ENCODE peak calls at places on chromosomes 11 and 22, in ten cellular contexts. One of them, this sample, is unnamed. For H3K27me3, the result is how much of the 10 kb centered on the place peaks cover.

GRCh38 chr11:7994581-7995278 is 7.6 kb downstream of the EIF3F start:
- DNase-seq in brain microvascular endothelial cell: no peak
- DNase-seq in neural progenitor cell: no peak
- DNase-seq in psoas muscle: no peak
- DNase-seq in BE2C: no peak
- DNase-seq in cardiac muscle cell: no peak
- DNase-seq in astrocyte: no peak
- DNase-seq in SK-N-SH: no peak
- DNase-seq in BJ: no peak
- DNase-seq in fibroblast of lung: no peak
- DNase-seq in this sample: no peak

GRCh38 chr11:108589136-108589535 is 4.4 kb downstream of the EXPH5 start:
- DNase-seq in BJ: no peak
- DNase-seq in psoas muscle: no peak
- DNase-seq in BE2C: no peak
- DNase-seq in cardiac muscle cell: peak
- DNase-seq in brain microvascular endothelial cell: no peak
- DNase-seq in astrocyte: no peak
- DNase-seq in neural progenitor cell: no peak
- DNase-seq in SK-N-SH: peak
- DNase-seq in fibroblast of lung: no peak
- DNase-seq in this sample: no peak

GRCh38 chr22:22691716-22692701 is 47.6 kb downstream of the GGTLC2 start:
- DNase-seq in astrocyte: no peak
- DNase-seq in SK-N-SH: no peak
- DNase-seq in fibroblast of lung: no peak
- DNase-seq in psoas muscle: no peak
- DNase-seq in BE2C: no peak
- DNase-seq in brain microvascular endothelial cell: no peak
- DNase-seq in neural progenitor cell: no peak
- DNase-seq in BJ: no peak
- DNase-seq in cardiac muscle cell: no peak
- DNase-seq in this sample: no peak

GRCh38 chr11:17156283-17156682 is 51.5 kb downstream of the PIK3C2A start:
- DNase-seq in BE2C: no peak
- DNase-seq in fibroblast of lung: no peak
- DNase-seq in brain microvascular endothelial cell: no peak
- DNase-seq in SK-N-SH: no peak
- DNase-seq in psoas muscle: no peak
- DNase-seq in astrocyte: no peak
- DNase-seq in BJ: no peak
- DNase-seq in neural progenitor cell: no peak
- DNase-seq in cardiac muscle cell: no peak
- DNase-seq in this sample: no peak

GRCh38 chr11:47233989-47234668 is 14.5 kb downstream of the ACP2 start:
- DNase-seq in SK-N-SH: peak
- DNase-seq in cardiac muscle cell: no peak
- DNase-seq in neural progenitor cell: peak
- DNase-seq in astrocyte: peak
- DNase-seq in BJ: no peak
- DNase-seq in BE2C: peak
- DNase-seq in fibroblast of lung: peak
- DNase-seq in brain microvascular endothelial cell: peak
- DNase-seq in psoas muscle: peak
- DNase-seq in this sample: no peak

GRCh38 chr11:104999716-105000115 is 23.3 kb downstream of the CASP5 start:
- DNase-seq in BJ: no peak
- DNase-seq in astrocyte: no peak
- DNase-seq in neural progenitor cell: no peak
- DNase-seq in fibroblast of lung: no peak
- DNase-seq in brain microvascular endothelial cell: no peak
- DNase-seq in psoas muscle: no peak
- DNase-seq in BE2C: no peak
- DNase-seq in SK-N-SH: no peak
- DNase-seq in cardiac muscle cell: no peak
- DNase-seq in this sample: no peak

GRCh38 chr11:35241531-35241930 is 102.6 kb downstream of the CD44 start:
- DNase-seq in psoas muscle: no peak
- DNase-seq in BJ: no peak
- DNase-seq in cardiac muscle cell: no peak
- DNase-seq in fibroblast of lung: no peak
- DNase-seq in astrocyte: no peak
- DNase-seq in SK-N-SH: no peak
- DNase-seq in BE2C: no peak
- DNase-seq in neural progenitor cell: no peak
- DNase-seq in brain microvascular endothelial cell: no peak
- DNase-seq in this sample: no peak

GRCh38 chr11:68763926-68764657 is 12.8 kb upstream of the TESMIN start:
- DNase-seq in BE2C: peak
- DNase-seq in BJ: no peak
- DNase-seq in SK-N-SH: peak
- DNase-seq in brain microvascular endothelial cell: no peak
- DNase-seq in cardiac muscle cell: no peak
- DNase-seq in neural progenitor cell: peak
- DNase-seq in psoas muscle: no peak
- DNase-seq in astrocyte: no peak
- DNase-seq in fibroblast of lung: no peak
- DNase-seq in this sample: no peak

GRCh38 chr11:65810046-65810868 is 23.4 kb downstream of the OVOL1 start:
- DNase-seq in SK-N-SH: no peak
- DNase-seq in astrocyte: no peak
- DNase-seq in fibroblast of lung: no peak
- DNase-seq in cardiac muscle cell: no peak
- DNase-seq in psoas muscle: no peak
- DNase-seq in BJ: no peak
- DNase-seq in BE2C: no peak
- DNase-seq in neural progenitor cell: no peak
- DNase-seq in brain microvascular endothelial cell: no peak
- DNase-seq in this sample: no peak

GRCh38 chr11:17547932-17548331 is 873 bp downstream of the OTOG start:
- DNase-seq in brain microvascular endothelial cell: no peak
- DNase-seq in cardiac muscle cell: no peak
- DNase-seq in BE2C: no peak
- DNase-seq in psoas muscle: no peak
- DNase-seq in fibroblast of lung: no peak
- DNase-seq in astrocyte: no peak
- DNase-seq in neural progenitor cell: no peak
- DNase-seq in BJ: no peak
- DNase-seq in SK-N-SH: no peak
- DNase-seq in this sample: no peak

GRCh38 chr11:47443028-47443700 is 5.8 kb downstream of the RAPSN start:
- DNase-seq in psoas muscle: no peak
- DNase-seq in cardiac muscle cell: no peak
- DNase-seq in astrocyte: no peak
- DNase-seq in SK-N-SH: peak
- DNase-seq in fibroblast of lung: no peak
- DNase-seq in brain microvascular endothelial cell: no peak
- DNase-seq in BE2C: peak
- DNase-seq in BJ: no peak
- DNase-seq in neural progenitor cell: no peak
- DNase-seq in this sample: peak

GRCh38 chr11:38990139-38990538 is 2392.1 kb upstream of the RAG2 start:
- DNase-seq in neural progenitor cell: no peak
- DNase-seq in BE2C: no peak
- DNase-seq in astrocyte: no peak
- DNase-seq in brain microvascular endothelial cell: no peak
- DNase-seq in BJ: no peak
- DNase-seq in fibroblast of lung: no peak
- DNase-seq in cardiac muscle cell: no peak
- DNase-seq in SK-N-SH: no peak
- DNase-seq in psoas muscle: no peak
- DNase-seq in this sample: no peak

GRCh38 chr22:50505776-50506610 is 1.5 kb downstream of the LMF2 start:
- DNase-seq in cardiac muscle cell: no peak
- DNase-seq in brain microvascular endothelial cell: no peak
- DNase-seq in BJ: no peak
- DNase-seq in astrocyte: no peak
- DNase-seq in neural progenitor cell: no peak
- DNase-seq in fibroblast of lung: no peak
- DNase-seq in psoas muscle: no peak
- DNase-seq in SK-N-SH: no peak
- DNase-seq in BE2C: no peak
- DNase-seq in this sample: no peak

GRCh38 chr11:67642490-67643120 is 3.0 kb upstream of the TBX10 start:
- DNase-seq in BJ: no peak
- DNase-seq in BE2C: no peak
- DNase-seq in psoas muscle: no peak
- DNase-seq in SK-N-SH: no peak
- DNase-seq in brain microvascular endothelial cell: no peak
- DNase-seq in neural progenitor cell: no peak
- DNase-seq in astrocyte: no peak
- DNase-seq in fibroblast of lung: no peak
- DNase-seq in cardiac muscle cell: no peak
- DNase-seq in this sample: peak

GRCh38 chr11:67642148-67642475 is 2.5 kb upstream of the TBX10 start:
- DNase-seq in psoas muscle: no peak
- DNase-seq in brain microvascular endothelial cell: no peak
- DNase-seq in BJ: no peak
- DNase-seq in fibroblast of lung: no peak
- DNase-seq in SK-N-SH: no peak
- DNase-seq in astrocyte: no peak
- DNase-seq in cardiac muscle cell: no peak
- DNase-seq in neural progenitor cell: no peak
- DNase-seq in BE2C: no peak
- DNase-seq in this sample: no peak

GRCh38 chr11:67644472-67645418 is 5.2 kb upstream of the TBX10 start:
- DNase-seq in BE2C: no peak
- DNase-seq in brain microvascular endothelial cell: no peak
- DNase-seq in neural progenitor cell: no peak
- DNase-seq in cardiac muscle cell: no peak
- DNase-seq in astrocyte: no peak
- DNase-seq in BJ: no peak
- DNase-seq in SK-N-SH: no peak
- DNase-seq in psoas muscle: no peak
- DNase-seq in fibroblast of lung: no peak
- DNase-seq in this sample: peak

GRCh38 chr11:67645521-67646457 is 4.7 kb downstream of the ACY3 start:
- DNase-seq in BJ: no peak
- DNase-seq in BE2C: no peak
- DNase-seq in neural progenitor cell: no peak
- DNase-seq in astrocyte: no peak
- DNase-seq in SK-N-SH: no peak
- DNase-seq in fibroblast of lung: no peak
- DNase-seq in psoas muscle: no peak
- DNase-seq in brain microvascular endothelial cell: no peak
- DNase-seq in cardiac muscle cell: no peak
- DNase-seq in this sample: no peak

DNA sequence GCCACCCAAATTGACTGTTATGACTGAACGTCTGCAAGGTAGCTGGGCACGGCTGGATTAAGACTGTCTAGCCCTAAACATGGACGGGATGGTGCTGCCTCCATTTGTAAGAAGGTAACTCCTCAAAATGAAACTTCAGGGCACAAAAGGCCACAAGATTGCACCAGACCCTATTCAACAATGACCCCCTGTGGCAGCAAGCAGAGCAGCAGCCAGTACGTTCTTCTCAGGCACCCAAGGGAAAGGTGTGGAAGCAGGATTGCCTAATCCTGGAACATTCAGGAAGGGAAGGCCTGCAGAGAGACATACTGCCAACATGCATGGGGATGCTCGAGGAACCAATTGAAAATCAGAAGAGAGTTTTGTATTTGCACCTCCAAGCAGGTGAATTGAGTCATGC is 4.5 kb upstream of the TBX10 start:
- DNase-seq in SK-N-SH: no peak
- DNase-seq in neural progenitor cell: peak
- DNase-seq in BE2C: no peak
- DNase-seq in psoas muscle: no peak
- DNase-seq in BJ: no peak
- DNase-seq in cardiac muscle cell: no peak
- DNase-seq in astrocyte: no peak
- DNase-seq in fibroblast of lung: no peak
- DNase-seq in brain microvascular endothelial cell: no peak
- DNase-seq in this sample: no peak
- H3K27me3 ChIP-seq in SK-N-SH: under half
- H3K27me3 ChIP-seq in neural progenitor cell: under half
- H3K27me3 ChIP-seq in BE2C: under half
- H3K27me3 ChIP-seq in psoas muscle: under half
- H3K27me3 ChIP-seq in BJ: under half
- H3K27me3 ChIP-seq in cardiac muscle cell: under half
- H3K27me3 ChIP-seq in astrocyte: under half
- H3K27me3 ChIP-seq in fibroblast of lung: under half
- H3K27me3 ChIP-seq in brain microvascular endothelial cell: under half
- H3K27me3 ChIP-seq in this sample: under half

GRCh38 chr22:34099278-34099677 is 179.0 kb upstream of the LARGE1 start:
- DNase-seq in fibroblast of lung: no peak
- DNase-seq in BE2C: no peak
- DNase-seq in psoas muscle: no peak
- DNase-seq in neural progenitor cell: no peak
- DNase-seq in brain microvascular endothelial cell: no peak
- DNase-seq in BJ: no peak
- DNase-seq in astrocyte: no peak
- DNase-seq in cardiac muscle cell: no peak
- DNase-seq in SK-N-SH: no peak
- DNase-seq in this sample: no peak

GRCh38 chr22:34102633-34103032 is 182.4 kb upstream of the LARGE1 start:
- DNase-seq in fibroblast of lung: no peak
- DNase-seq in BJ: no peak
- DNase-seq in brain microvascular endothelial cell: no peak
- DNase-seq in cardiac muscle cell: peak
- DNase-seq in astrocyte: no peak
- DNase-seq in SK-N-SH: no peak
- DNase-seq in psoas muscle: no peak
- DNase-seq in BE2C: no peak
- DNase-seq in neural progenitor cell: peak
- DNase-seq in this sample: no peak

GRCh38 chr22:34096770-34097169 is 176.5 kb upstream of the LARGE1 start:
- DNase-seq in BE2C: no peak
- DNase-seq in brain microvascular endothelial cell: no peak
- DNase-seq in psoas muscle: no peak
- DNase-seq in neural progenitor cell: no peak
- DNase-seq in SK-N-SH: no peak
- DNase-seq in fibroblast of lung: no peak
- DNase-seq in BJ: no peak
- DNase-seq in cardiac muscle cell: no peak
- DNase-seq in astrocyte: no peak
- DNase-seq in this sample: no peak
- H3K27me3 ChIP-seq in BE2C: under half
- H3K27me3 ChIP-seq in brain microvascular endothelial cell: under half
- H3K27me3 ChIP-seq in psoas muscle: under half
- H3K27me3 ChIP-seq in neural progenitor cell: under half
- H3K27me3 ChIP-seq in SK-N-SH: under half
- H3K27me3 ChIP-seq in fibroblast of lung: under half
- H3K27me3 ChIP-seq in BJ: under half
- H3K27me3 ChIP-seq in cardiac muscle cell: under half
- H3K27me3 ChIP-seq in astrocyte: under half
- H3K27me3 ChIP-seq in this sample: under half

GRCh38 chr11:33861366-33861765 is 30.5 kb downstream of the LMO2 start:
- DNase-seq in BJ: no peak
- DNase-seq in cardiac muscle cell: no peak
- DNase-seq in SK-N-SH: no peak
- DNase-seq in neural progenitor cell: no peak
- DNase-seq in BE2C: no peak
- DNase-seq in astrocyte: no peak
- DNase-seq in brain microvascular endothelial cell: no peak
- DNase-seq in psoas muscle: no peak
- DNase-seq in fibroblast of lung: no peak
- DNase-seq in this sample: no peak
- H3K27me3 ChIP-seq in BJ: under half
- H3K27me3 ChIP-seq in cardiac muscle cell: under half
- H3K27me3 ChIP-seq in SK-N-SH: half or more
- H3K27me3 ChIP-seq in neural progenitor cell: under half
- H3K27me3 ChIP-seq in BE2C: under half
- H3K27me3 ChIP-seq in astrocyte: under half
- H3K27me3 ChIP-seq in brain microvascular endothelial cell: under half
- H3K27me3 ChIP-seq in psoas muscle: under half
- H3K27me3 ChIP-seq in fibroblast of lung: under half
- H3K27me3 ChIP-seq in this sample: under half

GRCh38 chr22:19756288-19757128 is 4.1 kb upstream of the TBX1 start:
- DNase-seq in SK-N-SH: peak
- DNase-seq in brain microvascular endothelial cell: no peak
- DNase-seq in BJ: no peak
- DNase-seq in psoas muscle: no peak
- DNase-seq in neural progenitor cell: peak
- DNase-seq in BE2C: peak
- DNase-seq in cardiac muscle cell: peak
- DNase-seq in astrocyte: no peak
- DNase-seq in fibroblast of lung: no peak
- DNase-seq in this sample: no peak
- H3K27me3 ChIP-seq in SK-N-SH: half or more
- H3K27me3 ChIP-seq in brain microvascular endothelial cell: half or more
- H3K27me3 ChIP-seq in BJ: under half
- H3K27me3 ChIP-seq in psoas muscle: under half
- H3K27me3 ChIP-seq in neural progenitor cell: half or more
- H3K27me3 ChIP-seq in BE2C: half or more
- H3K27me3 ChIP-seq in cardiac muscle cell: half or more
- H3K27me3 ChIP-seq in astrocyte: half or more
- H3K27me3 ChIP-seq in fibroblast of lung: half or more
- H3K27me3 ChIP-seq in this sample: under half

This sample was measured in dorsolateral prefrontal cortex.